ENCODE peak calls at places on chromosomes 5 and 9, in seven cellular contexts. X is HepG2, E is H1, K is HCT116, I is K562, N is GM12878, R is SK-N-SH. U is an unnamed sample.

GRCh38 chr9:20570756-20571155 is 51.5 kb downstream of the MLLT3 start:
- DNase-seq in N (no peak), I (no peak), E (no peak), R (no peak), X (peak; percentile 64), K (no peak), U (no peak)

GRCh38 chr5:40318378-40318777 is 361.3 kb upstream of the PTGER4 start:
- DNase-seq in N (no peak), X (no peak), E (no peak), I (no peak), R (no peak), K (no peak), U (no peak)

GRCh38 chr9:132627594-132627993 is 42.2 kb downstream of the DDX31 start:
- DNase-seq in E (no peak), R (no peak), N (no peak), K (no peak), I (no peak), X (no peak), U (no peak)

GRCh38 chr5:172447646-172448365 is 6.5 kb downstream of the SH3PXD2B start:
- DNase-seq in K (no peak), I (no peak), N (no peak), E (no peak), R (no peak), X (no peak), U (no peak)

GRCh38 chr5:1330146-1330846 is 14.6 kb downstream of the CLPTM1L start:
- DNase-seq in E (no peak), I (no peak), X (no peak), K (no peak), R (no peak), N (no peak), U (no peak)

GRCh38 chr5:167899490-167899889 is 392.0 kb upstream of the WWC1 start:
- DNase-seq in R (no peak), E (no peak), N (no peak), K (no peak), X (no peak), I (no peak), U (no peak)

GRCh38 chr5:120808135-120808534 is 344.0 kb downstream of the PRR16 start:
- DNase-seq in N (no peak), K (no peak), R (no peak), X (no peak), I (no peak), E (no peak), U (no peak)

GRCh38 chr5:78362220-78362619 is 1.8 kb downstream of the SCAMP1 start:
- DNase-seq in R (no peak), N (no peak), I (no peak), E (no peak), K (no peak), X (no peak), U (no peak)

GRCh38 chr5:84983093-84983492 is 598.4 kb upstream of the EDIL3 start:
- DNase-seq in I (no peak), X (no peak), R (no peak), N (no peak), K (no peak), E (no peak), U (no peak)

GRCh38 chr9:133705576-133705975 is 32.6 kb downstream of the SARDH start:
- DNase-seq in I (no peak), N (no peak), R (no peak), X (no peak), K (no peak), E (no peak), U (no peak)

GRCh38 chr9:99736291-99736690 is 85.4 kb upstream of the NR4A3 start:
- DNase-seq in R (no peak), E (no peak), I (no peak), X (no peak), N (no peak), K (no peak), U (no peak)

GRCh38 chr9:127545196-127546124 is 66.6 kb upstream of the STXBP1 start:
- DNase-seq in E (no peak), R (no peak), N (no peak), X (peak; percentile 96), I (peak; percentile 33), K (no peak), U (peak; percentile 93)

GRCh38 chr5:160199410-160199911 is 29.8 kb upstream of the FABP6 start:
- DNase-seq in I (peak; percentile 89), X (no peak), R (peak; percentile 97), N (no peak), K (no peak), E (no peak), U (peak; percentile 71)

GRCh38 chr9:110923601-110924000 is 114.7 kb downstream of the LPAR1 start:
- DNase-seq in I (no peak), X (no peak), N (no peak), E (no peak), R (no peak), K (no peak), U (no peak)

GRCh38 chr5:78492216-78492615 is 131.8 kb downstream of the SCAMP1 start:
- DNase-seq in R (no peak), E (no peak), I (no peak), X (no peak), K (no peak), N (no peak), U (no peak)

GRCh38 chr5:160978944-160979343 is 126.9 kb upstream of the ATP10B start:
- DNase-seq in X (no peak), E (no peak), I (no peak), R (no peak), K (no peak), N (no peak), U (no peak)

GRCh38 chr9:129340427-129341196 is 162.6 kb upstream of the IER5L start:
- DNase-seq in X (no peak), N (no peak), K (no peak), R (peak; percentile 59), I (no peak), E (no peak), U (no peak)

GRCh38 chr5:14213253-14213652 is 70.1 kb downstream of the TRIO start:
- DNase-seq in E (no peak), X (no peak), K (no peak), I (no peak), N (no peak), R (no peak), U (no peak)

GRCh38 chr5:133962801-133963476 is 5.5 kb downstream of the C5orf15 start:
- DNase-seq in X (no peak), E (no peak), I (no peak), K (no peak), N (no peak), R (no peak), U (no peak)

GRCh38 chr5:39566891-39567290 is 142.1 kb upstream of the DAB2 start:
- DNase-seq in E (no peak), I (no peak), N (no peak), K (no peak), X (no peak), R (no peak), U (no peak)

GRCh38 chr5:85017271-85017670 is 632.6 kb upstream of the EDIL3 start:
- DNase-seq in I (no peak), X (no peak), R (no peak), K (no peak), E (no peak), N (no peak), U (no peak)

GRCh38 chr5:179700401-179700918 is 1.7 kb downstream of the CANX start:
- DNase-seq in E (no peak), R (no peak), N (no peak), K (no peak), I (peak; percentile 25), X (peak; percentile 66), U (no peak)

GRCh38 chr5:131209506-131210191 is 38.9 kb downstream of the LYRM7 start:
- DNase-seq in R (no peak), N (peak; percentile 94), X (no peak), I (no peak), E (no peak), K (no peak), U (no peak)

GRCh38 chr5:171484460-171484899 is 65.0 kb downstream of the FGF18 start:
- DNase-seq in X (no peak), E (no peak), I (peak; percentile 87), K (peak; percentile 10), N (no peak), R (peak; percentile 82), U (peak; percentile 26)

GRCh38 chr5:179795049-179795862 is 1.5 kb downstream of the LTC4S start:
- DNase-seq in E (no peak), K (no peak), I (no peak), R (peak; percentile 73), X (no peak), N (no peak), U (no peak)

DNA sequence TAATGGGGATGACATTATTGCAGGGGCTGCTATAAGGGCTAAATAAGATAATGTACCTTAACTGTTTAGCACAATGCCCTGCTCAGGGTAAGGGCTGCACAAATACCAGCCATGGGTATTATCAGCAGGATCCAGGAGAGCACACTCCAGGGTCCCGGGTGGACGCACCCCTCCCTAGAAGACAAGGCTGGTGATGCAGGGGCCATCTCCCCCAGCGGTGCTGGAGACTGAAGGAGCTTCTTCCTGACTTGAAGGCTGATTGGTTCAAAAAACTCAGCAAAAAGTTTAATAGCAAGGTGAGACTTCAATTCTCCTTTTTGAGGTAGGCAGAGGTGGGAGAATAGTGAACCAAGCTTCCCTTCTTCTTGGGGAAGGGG is 2.7 kb upstream of the CXXC5 start:
- DNase-seq in N (no peak), I (no peak), R (no peak), X (no peak), E (no peak), K (no peak), U (no peak)
- TF ChIP-seq JUND in N (no peak), I (no peak), R (no peak), X (no peak), E (no peak), K (no peak), U (no peak)

DNA sequence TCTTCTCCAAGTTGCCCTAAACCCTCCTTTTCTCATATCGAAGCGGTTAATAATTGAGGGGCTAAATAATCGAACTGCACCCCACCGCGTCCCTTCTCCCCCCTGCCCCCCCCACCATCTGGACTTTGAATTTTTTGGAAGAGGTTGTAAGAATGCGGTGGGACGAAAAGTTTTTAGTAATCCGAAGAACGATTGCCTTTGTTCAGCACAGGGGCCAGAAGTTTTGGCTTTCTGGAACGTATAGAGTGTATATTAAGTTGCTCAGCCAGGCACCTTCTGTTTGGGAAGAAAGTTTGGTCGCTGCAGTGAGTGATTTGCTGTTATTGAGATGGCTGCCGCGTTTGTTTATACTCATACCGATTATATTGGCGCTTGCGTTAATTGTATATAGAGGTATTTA is 518 bp downstream of the ERBIN start:
- DNase-seq in E (no peak), K (no peak), R (no peak), X (no peak), N (no peak), I (no peak), U (peak; percentile 24)
- TF ChIP-seq JUND in E (no peak), K (no peak), R (no peak), X (no peak), N (no peak), I (no peak), U (no peak)

GRCh38 chr5:174354571-174354970 is 309.1 kb downstream of the NSG2 start:
- DNase-seq in I (no peak), K (no peak), E (no peak), X (no peak), R (no peak), N (no peak), U (no peak)
- TF ChIP-seq JUND in I (no peak), K (no peak), E (no peak), X (no peak), R (no peak), N (no peak), U (no peak)

DNA sequence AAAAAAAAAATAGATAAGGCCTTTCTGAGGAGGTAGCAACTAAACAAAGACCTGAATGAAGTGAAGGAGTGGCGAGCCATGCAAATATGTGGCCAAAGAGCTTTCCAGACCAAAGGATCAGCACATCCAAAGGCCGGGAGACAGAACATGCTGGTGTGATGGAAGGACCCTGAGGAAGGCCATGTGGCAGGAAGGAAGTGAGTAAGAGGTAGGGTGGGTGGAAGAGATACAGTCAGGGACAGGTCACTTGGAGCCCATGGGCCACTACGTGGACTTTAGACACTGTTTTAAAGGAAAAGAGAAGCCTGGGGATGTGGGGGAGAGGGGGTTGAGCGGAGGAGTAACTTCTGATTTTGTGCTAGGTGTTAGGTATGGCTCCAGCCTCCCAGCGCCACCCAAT is 31.3 kb downstream of the SPRY4 start:
- DNase-seq in K (no peak), N (no peak), X (peak; percentile 30), I (no peak), E (no peak), R (no peak), U (no peak)
- TF ChIP-seq JUND in K (peak; percentile 31), N (no peak), X (no peak), I (no peak), E (no peak), R (peak; percentile 16), U (no peak)

U was measured in T47D.